ENCODE peak calls at places on chromosomes 16 and 17, in seven cellular contexts. One of them, this sample, is unnamed.

GRCh38 chr16:86414991-86415740 is 95.2 kb upstream of the FOXF1 start:
- DNase-seq in right atrium auricular region: no peak
- DNase-seq in lower leg skin: no peak
- DNase-seq in effector memory CD4-positive, alpha-beta T cell: no peak
- DNase-seq in PC-3: no peak
- DNase-seq in fibroblast of mammary gland: no peak
- DNase-seq in left ventricle myocardium inferior: no peak
- DNase-seq in this sample: no peak

GRCh38 chr17:73645050-73645871 is 1.0 kb upstream of the SDK2 start:
- DNase-seq in right atrium auricular region: no peak
- DNase-seq in lower leg skin: no peak
- DNase-seq in effector memory CD4-positive, alpha-beta T cell: no peak
- DNase-seq in PC-3: no peak
- DNase-seq in fibroblast of mammary gland: peak; percentile 41
- DNase-seq in left ventricle myocardium inferior: peak; percentile 60
- DNase-seq in this sample: no peak

GRCh38 chr16:53282975-53283946 is 151.0 kb upstream of the RBL2 start:
- DNase-seq in right atrium auricular region: no peak
- DNase-seq in lower leg skin: no peak
- DNase-seq in effector memory CD4-positive, alpha-beta T cell: no peak
- DNase-seq in PC-3: peak; percentile 66
- DNase-seq in fibroblast of mammary gland: peak; percentile 57
- DNase-seq in left ventricle myocardium inferior: no peak
- DNase-seq in this sample: peak; percentile 4

GRCh38 chr17:64410750-64411490 is 20.3 kb upstream of the PECAM1 start:
- DNase-seq in right atrium auricular region: no peak
- DNase-seq in lower leg skin: no peak
- DNase-seq in effector memory CD4-positive, alpha-beta T cell: no peak
- DNase-seq in PC-3: no peak
- DNase-seq in fibroblast of mammary gland: no peak
- DNase-seq in left ventricle myocardium inferior: no peak
- DNase-seq in this sample: no peak

GRCh38 chr16:2277466-2278271 is 9.7 kb upstream of the RNPS1 start:
- DNase-seq in right atrium auricular region: no peak
- DNase-seq in lower leg skin: no peak
- DNase-seq in effector memory CD4-positive, alpha-beta T cell: no peak
- DNase-seq in PC-3: no peak
- DNase-seq in fibroblast of mammary gland: no peak
- DNase-seq in left ventricle myocardium inferior: no peak
- DNase-seq in this sample: no peak

GRCh38 chr16:87648698-87649487 is 46.6 kb downstream of the JPH3 start:
- DNase-seq in right atrium auricular region: no peak
- DNase-seq in lower leg skin: no peak
- DNase-seq in effector memory CD4-positive, alpha-beta T cell: no peak
- DNase-seq in PC-3: no peak
- DNase-seq in fibroblast of mammary gland: no peak
- DNase-seq in left ventricle myocardium inferior: no peak
- DNase-seq in this sample: no peak

GRCh38 chr16:63061319-63061718 is 1025.1 kb upstream of the CDH8 start:
- DNase-seq in right atrium auricular region: no peak
- DNase-seq in lower leg skin: no peak
- DNase-seq in effector memory CD4-positive, alpha-beta T cell: no peak
- DNase-seq in PC-3: no peak
- DNase-seq in fibroblast of mammary gland: no peak
- DNase-seq in left ventricle myocardium inferior: no peak
- DNase-seq in this sample: no peak

GRCh38 chr16:84004442-84004841 is 36.4 kb downstream of the NECAB2 start:
- DNase-seq in right atrium auricular region: no peak
- DNase-seq in lower leg skin: no peak
- DNase-seq in effector memory CD4-positive, alpha-beta T cell: no peak
- DNase-seq in PC-3: no peak
- DNase-seq in fibroblast of mammary gland: no peak
- DNase-seq in left ventricle myocardium inferior: no peak
- DNase-seq in this sample: no peak

GRCh38 chr16:19167710-19168172 is 299 bp upstream of the SYT17 start:
- DNase-seq in right atrium auricular region: peak; percentile 60
- DNase-seq in lower leg skin: no peak
- DNase-seq in effector memory CD4-positive, alpha-beta T cell: no peak
- DNase-seq in PC-3: peak; percentile 79
- DNase-seq in fibroblast of mammary gland: peak; percentile 63
- DNase-seq in left ventricle myocardium inferior: peak; percentile 67
- DNase-seq in this sample: no peak

GRCh38 chr16:47970291-47970931 is 185.4 kb downstream of the ABCC12 start:
- DNase-seq in right atrium auricular region: no peak
- DNase-seq in lower leg skin: no peak
- DNase-seq in effector memory CD4-positive, alpha-beta T cell: no peak
- DNase-seq in PC-3: peak; percentile 65
- DNase-seq in fibroblast of mammary gland: peak; percentile 40
- DNase-seq in left ventricle myocardium inferior: no peak
- DNase-seq in this sample: peak; percentile 13

GRCh38 chr16:50302472-50303005 is 36.2 kb downstream of the ADCY7 start:
- DNase-seq in right atrium auricular region: no peak
- DNase-seq in lower leg skin: no peak
- DNase-seq in effector memory CD4-positive, alpha-beta T cell: no peak
- DNase-seq in PC-3: no peak
- DNase-seq in fibroblast of mammary gland: no peak
- DNase-seq in left ventricle myocardium inferior: no peak
- DNase-seq in this sample: no peak

GRCh38 chr17:28346199-28346580 is 10.6 kb downstream of the TNFAIP1 start:
- DNase-seq in right atrium auricular region: no peak
- DNase-seq in lower leg skin: no peak
- DNase-seq in effector memory CD4-positive, alpha-beta T cell: no peak
- DNase-seq in PC-3: no peak
- DNase-seq in fibroblast of mammary gland: no peak
- DNase-seq in left ventricle myocardium inferior: no peak
- DNase-seq in this sample: no peak

DNA sequence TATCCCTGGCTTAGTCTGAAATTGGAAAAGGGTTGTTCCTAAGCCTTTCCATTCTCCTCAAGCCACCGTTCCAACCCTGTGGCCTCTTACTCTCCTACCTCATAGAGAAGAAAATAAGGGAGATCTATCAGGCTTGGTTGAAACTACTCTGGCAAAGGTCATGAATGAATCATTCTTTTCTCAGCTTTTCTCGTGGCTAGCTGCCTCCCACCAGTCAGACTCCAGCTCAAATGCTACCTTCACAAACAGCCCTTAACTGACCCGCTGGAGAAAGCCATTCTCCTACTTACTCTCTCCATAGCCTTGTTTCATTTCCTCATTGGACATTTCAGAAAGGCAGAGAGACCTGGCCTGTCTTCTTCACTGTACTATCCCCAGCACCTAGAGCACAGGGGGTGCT is 8.9 kb downstream of the MYH10 start:
- DNase-seq in right atrium auricular region: no peak
- DNase-seq in lower leg skin: no peak
- DNase-seq in effector memory CD4-positive, alpha-beta T cell: no peak
- DNase-seq in PC-3: no peak
- DNase-seq in fibroblast of mammary gland: peak; percentile 77
- DNase-seq in left ventricle myocardium inferior: no peak
- DNase-seq in this sample: no peak
- H3K4me3 ChIP-seq in right atrium auricular region: no peak overlapping the region
- H3K4me3 ChIP-seq in lower leg skin: no peak overlapping the region
- H3K4me3 ChIP-seq in effector memory CD4-positive, alpha-beta T cell: no peak overlapping the region
- H3K4me3 ChIP-seq in PC-3: no peak overlapping the region
- H3K4me3 ChIP-seq in fibroblast of mammary gland: no peak overlapping the region
- H3K4me3 ChIP-seq in left ventricle myocardium inferior: no peak overlapping the region
- H3K4me3 ChIP-seq in this sample: no peak overlapping the region

GRCh38 chr16:89855986-89856385 is 17.4 kb upstream of the TCF25 start:
- DNase-seq in right atrium auricular region: no peak
- DNase-seq in lower leg skin: no peak
- DNase-seq in effector memory CD4-positive, alpha-beta T cell: no peak
- DNase-seq in PC-3: no peak
- DNase-seq in fibroblast of mammary gland: no peak
- DNase-seq in left ventricle myocardium inferior: no peak
- DNase-seq in this sample: no peak
- H3K4me3 ChIP-seq in right atrium auricular region: no peak overlapping the region
- H3K4me3 ChIP-seq in lower leg skin: no peak overlapping the region
- H3K4me3 ChIP-seq in effector memory CD4-positive, alpha-beta T cell: no peak overlapping the region
- H3K4me3 ChIP-seq in PC-3: no peak overlapping the region
- H3K4me3 ChIP-seq in fibroblast of mammary gland: no peak overlapping the region
- H3K4me3 ChIP-seq in left ventricle myocardium inferior: no peak overlapping the region
- H3K4me3 ChIP-seq in this sample: no peak overlapping the region

GRCh38 chr17:1110524-1110843 is 69.3 kb downstream of the ABR start:
- DNase-seq in right atrium auricular region: no peak
- DNase-seq in lower leg skin: no peak
- DNase-seq in effector memory CD4-positive, alpha-beta T cell: no peak
- DNase-seq in PC-3: no peak
- DNase-seq in fibroblast of mammary gland: no peak
- DNase-seq in left ventricle myocardium inferior: no peak
- DNase-seq in this sample: no peak
- H3K4me3 ChIP-seq in right atrium auricular region: no peak overlapping the region
- H3K4me3 ChIP-seq in lower leg skin: no peak overlapping the region
- H3K4me3 ChIP-seq in effector memory CD4-positive, alpha-beta T cell: no peak overlapping the region
- H3K4me3 ChIP-seq in PC-3: no peak overlapping the region
- H3K4me3 ChIP-seq in fibroblast of mammary gland: no peak overlapping the region
- H3K4me3 ChIP-seq in left ventricle myocardium inferior: peak overlapping the region; percentile 70
- H3K4me3 ChIP-seq in this sample: no peak overlapping the region

GRCh38 chr16:6374816-6375215 is 957.8 kb upstream of the RBFOX1 start:
- DNase-seq in right atrium auricular region: no peak
- DNase-seq in lower leg skin: no peak
- DNase-seq in effector memory CD4-positive, alpha-beta T cell: no peak
- DNase-seq in PC-3: no peak
- DNase-seq in fibroblast of mammary gland: no peak
- DNase-seq in left ventricle myocardium inferior: no peak
- DNase-seq in this sample: no peak

GRCh38 chr16:6375471-6376075 is 957.1 kb upstream of the RBFOX1 start:
- DNase-seq in right atrium auricular region: no peak
- DNase-seq in lower leg skin: no peak
- DNase-seq in effector memory CD4-positive, alpha-beta T cell: no peak
- DNase-seq in PC-3: no peak
- DNase-seq in fibroblast of mammary gland: no peak
- DNase-seq in left ventricle myocardium inferior: no peak
- DNase-seq in this sample: no peak

GRCh38 chr16:6382787-6383515 is 949.7 kb upstream of the RBFOX1 start:
- DNase-seq in right atrium auricular region: no peak
- DNase-seq in lower leg skin: no peak
- DNase-seq in effector memory CD4-positive, alpha-beta T cell: no peak
- DNase-seq in PC-3: no peak
- DNase-seq in fibroblast of mammary gland: no peak
- DNase-seq in left ventricle myocardium inferior: no peak
- DNase-seq in this sample: no peak

DNA sequence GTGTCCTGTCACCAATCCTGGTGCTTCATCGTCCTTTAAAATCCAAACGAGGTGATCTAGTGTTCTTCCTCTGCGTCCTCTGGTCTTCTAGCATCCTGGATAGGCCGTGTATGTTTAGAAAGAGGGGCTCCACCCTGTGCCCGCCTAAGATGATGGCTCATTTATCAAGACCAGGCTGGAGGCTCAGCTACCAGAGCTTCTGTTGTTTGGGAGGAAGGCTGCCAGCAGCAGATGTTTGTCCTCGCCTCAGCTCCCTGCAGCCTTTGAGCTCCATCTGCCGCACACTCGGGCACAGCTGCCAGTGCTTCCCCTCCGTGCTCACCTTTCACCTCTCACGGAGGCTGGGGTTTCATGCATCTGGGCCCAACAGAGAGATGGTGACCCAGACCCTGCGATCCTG is 954.7 kb upstream of the RBFOX1 start:
- DNase-seq in right atrium auricular region: no peak
- DNase-seq in lower leg skin: no peak
- DNase-seq in effector memory CD4-positive, alpha-beta T cell: no peak
- DNase-seq in PC-3: no peak
- DNase-seq in fibroblast of mammary gland: no peak
- DNase-seq in left ventricle myocardium inferior: no peak
- DNase-seq in this sample: no peak
- H3K4me3 ChIP-seq in right atrium auricular region: no peak overlapping the region
- H3K4me3 ChIP-seq in lower leg skin: no peak overlapping the region
- H3K4me3 ChIP-seq in effector memory CD4-positive, alpha-beta T cell: no peak overlapping the region
- H3K4me3 ChIP-seq in PC-3: no peak overlapping the region
- H3K4me3 ChIP-seq in fibroblast of mammary gland: no peak overlapping the region
- H3K4me3 ChIP-seq in left ventricle myocardium inferior: no peak overlapping the region
- H3K4me3 ChIP-seq in this sample: no peak overlapping the region

DNA sequence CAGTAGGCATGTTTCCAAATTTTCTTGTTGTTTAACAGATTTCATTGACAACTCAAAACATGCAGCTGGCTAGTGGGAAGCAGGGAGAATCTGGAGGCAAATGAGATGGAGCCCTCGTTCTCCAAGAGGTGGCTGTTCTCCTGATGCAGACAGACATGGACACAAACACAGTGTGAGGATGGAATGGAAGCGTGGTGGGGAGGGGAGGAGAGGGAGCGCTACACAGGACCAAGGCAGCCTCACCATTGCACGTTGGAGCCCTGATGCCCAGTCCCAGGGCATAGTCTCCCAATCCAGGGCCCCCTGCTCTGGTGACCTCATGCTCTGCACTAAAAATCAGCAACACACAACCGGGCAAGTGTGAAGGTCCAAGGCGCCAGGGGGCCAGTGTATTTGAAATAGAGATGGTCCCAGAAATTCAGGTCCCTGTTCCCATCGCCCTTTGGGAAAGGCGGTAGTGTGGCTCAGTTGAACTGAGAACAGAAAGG is 31.6 kb downstream of the SMARCE1 start:
- DNase-seq in right atrium auricular region: no peak
- DNase-seq in lower leg skin: no peak
- DNase-seq in effector memory CD4-positive, alpha-beta T cell: no peak
- DNase-seq in PC-3: no peak
- DNase-seq in fibroblast of mammary gland: no peak
- DNase-seq in left ventricle myocardium inferior: no peak
- DNase-seq in this sample: no peak
- H3K4me3 ChIP-seq in right atrium auricular region: no peak overlapping the region
- H3K4me3 ChIP-seq in lower leg skin: no peak overlapping the region
- H3K4me3 ChIP-seq in effector memory CD4-positive, alpha-beta T cell: no peak overlapping the region
- H3K4me3 ChIP-seq in PC-3: no peak overlapping the region
- H3K4me3 ChIP-seq in fibroblast of mammary gland: no peak overlapping the region
- H3K4me3 ChIP-seq in left ventricle myocardium inferior: no peak overlapping the region
- H3K4me3 ChIP-seq in this sample: no peak overlapping the region